ENCODE peak calls at places on chromosomes 13 and 19, in ten cellular contexts. F, E, Q, I, W, J, B, C, K and S are unnamed samples.

GRCh38 chr13:30863796-30864195 is 42.3 kb upstream of the MEDAG start:
- DNase-seq in F (peak; percentile 64), E (no peak), Q (no peak), I (no peak), W (no peak), J (no peak), B (no peak), C (no peak), K (no peak), S (no peak)

GRCh38 chr19:2477141-2477710 is 1.3 kb downstream of the GADD45B start:
- DNase-seq in F (peak; percentile 70), E (no peak), Q (no peak), I (no peak), W (peak; percentile 34), J (peak; percentile 48), B (peak; percentile 36), C (no peak), K (no peak), S (peak; percentile 66)

GRCh38 chr13:96299235-96299634 is 209.3 kb downstream of the HS6ST3 start:
- DNase-seq in F (no peak), E (no peak), Q (no peak), I (no peak), W (no peak), J (no peak), B (no peak), C (no peak), K (no peak), S (no peak)

GRCh38 chr13:49954674-49955455 is 18.7 kb upstream of the SPRYD7 start:
- DNase-seq in F (no peak), E (no peak), Q (no peak), I (no peak), W (peak; percentile 28), J (no peak), B (no peak), C (no peak), K (no peak), S (peak; percentile 62)

GRCh38 chr13:24802074-24802473 is 38.1 kb downstream of the RNF17 start:
- DNase-seq in F (no peak), E (peak; percentile 64), Q (no peak), I (no peak), W (no peak), J (no peak), B (no peak), C (no peak), K (no peak), S (no peak)

GRCh38 chr19:12261554-12261953 is 33.1 kb downstream of the ZNF44 start:
- DNase-seq in F (no peak), E (no peak), Q (no peak), I (no peak), W (no peak), J (no peak), B (no peak), C (no peak), K (no peak), S (no peak)

GRCh38 chr13:41643502-41643901 is 186.2 kb downstream of the RGCC start:
- DNase-seq in F (no peak), E (no peak), Q (no peak), I (no peak), W (no peak), J (no peak), B (no peak), C (no peak), K (no peak), S (no peak)

GRCh38 chr19:12567951-12568350 is 16.7 kb upstream of the ZNF564 start:
- DNase-seq in F (no peak), E (no peak), Q (no peak), I (no peak), W (peak; percentile 16), J (no peak), B (no peak), C (no peak), K (no peak), S (no peak)

GRCh38 chr19:51274037-51274370 is 23.1 kb downstream of the SIGLECL1 start:
- DNase-seq in F (no peak), E (no peak), Q (no peak), I (no peak), W (no peak), J (no peak), B (no peak), C (no peak), K (no peak), S (no peak)

GRCh38 chr19:2811735-2812413 is 7.8 kb upstream of the ZNF554 start:
- DNase-seq in F (no peak), E (no peak), Q (no peak), I (no peak), W (no peak), J (no peak), B (no peak), C (no peak), K (no peak), S (peak; percentile 81)

GRCh38 chr19:18057557-18057956 is 29.2 kb downstream of the IL12RB1 start:
- DNase-seq in F (no peak), E (no peak), Q (no peak), I (no peak), W (no peak), J (peak; percentile 26), B (no peak), C (no peak), K (no peak), S (no peak)

GRCh38 chr19:12133069-12133468 is 7.1 kb downstream of the ZNF20 start:
- DNase-seq in F (no peak), E (no peak), Q (no peak), I (no peak), W (no peak), J (no peak), B (no peak), C (no peak), K (no peak), S (no peak)

GRCh38 chr19:40822161-40822560 is 23.2 kb downstream of the EGLN2 start:
- DNase-seq in F (peak; percentile 44), E (no peak), Q (no peak), I (no peak), W (no peak), J (no peak), B (no peak), C (no peak), K (no peak), S (no peak)

GRCh38 chr13:67231481-67231940 is 1.4 kb upstream of the PCDH9 start:
- DNase-seq in F (no peak), E (no peak), Q (no peak), I (no peak), W (no peak), J (no peak), B (no peak), C (no peak), K (no peak), S (no peak)

DNA sequence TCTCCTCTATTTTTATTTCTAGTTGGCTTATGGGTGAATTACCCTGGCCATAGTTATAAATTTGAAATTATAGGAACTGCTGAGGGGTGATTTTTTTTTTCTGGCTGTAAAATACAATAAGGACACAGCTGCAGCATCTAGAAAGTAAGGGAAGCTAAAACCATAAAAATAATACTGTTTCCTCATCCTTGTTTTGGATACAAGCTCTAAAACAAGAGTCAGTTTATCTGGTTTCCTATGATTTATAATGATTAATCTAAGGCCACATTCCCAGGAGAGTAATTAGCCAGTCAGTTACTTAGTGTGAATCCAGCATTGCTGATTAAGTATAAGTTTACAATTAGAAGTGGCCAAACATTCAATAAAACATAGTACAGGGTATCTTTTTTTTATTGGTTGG is 219.1 kb upstream of the NBEA start:
- DNase-seq in F (no peak), E (no peak), Q (no peak), I (no peak), W (no peak), J (no peak), B (no peak), C (no peak), K (no peak), S (no peak)
- H3K4me1 ChIP-seq in F (no peaks in the 10 kb centered on the region), E (no peaks in the 10 kb centered on the region), Q (no peaks in the 10 kb centered on the region), I (no peaks in the 10 kb centered on the region), W (no peaks in the 10 kb centered on the region), J (peaks cover 8% of the 10 kb centered on the region), B (no peaks in the 10 kb centered on the region), C (no peaks in the 10 kb centered on the region), K (peaks cover 2% of the 10 kb centered on the region), S (no peaks in the 10 kb centered on the region)

GRCh38 chr13:21798181-21798580 is 127.3 kb downstream of the FGF9 start:
- DNase-seq in F (no peak), E (no peak), Q (no peak), I (no peak), W (no peak), J (no peak), B (no peak), C (no peak), K (no peak), S (no peak)
- H3K4me3 ChIP-seq in F (no peak overlapping the region), E (no peak overlapping the region), Q (no peak overlapping the region), I (no peak overlapping the region), W (no peak overlapping the region), J (no peak overlapping the region), B (no peak overlapping the region), C (no peak overlapping the region), K (no peak overlapping the region), S (no peak overlapping the region)

DNA sequence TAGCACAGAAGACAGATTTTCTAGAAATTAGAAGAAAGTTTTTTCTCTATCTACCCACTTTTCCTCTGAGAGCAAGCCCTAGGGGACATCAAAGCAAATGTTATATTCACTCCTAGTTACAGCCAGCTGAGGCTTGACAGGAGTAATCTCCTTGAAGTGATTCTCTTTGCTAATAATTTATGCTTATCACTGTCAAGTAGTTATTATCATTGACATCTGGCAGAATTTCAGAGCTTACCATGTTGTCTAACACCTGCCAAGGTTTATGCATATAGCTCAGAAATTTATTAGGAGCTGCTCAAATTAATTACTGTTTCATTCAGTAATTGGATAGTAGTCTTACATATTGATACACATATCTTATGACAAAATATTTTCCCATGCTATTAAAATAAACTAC is 465.9 kb upstream of the ATXN8OS start:
- DNase-seq in F (no peak), E (no peak), Q (no peak), I (no peak), W (no peak), J (no peak), B (no peak), C (no peak), K (no peak), S (no peak)
- TF ChIP-seq CTCF in F (no peak), E (no peak), Q (no peak), I (no peak), W (no peak), J (no peak), B (no peak), C (no peak), K (no peak), S (no peak)

GRCh38 chr13:21051675-21052074 is 9.7 kb downstream of the LATS2 start:
- DNase-seq in F (no peak), E (no peak), Q (no peak), I (no peak), W (no peak), J (no peak), B (no peak), C (no peak), K (no peak), S (no peak)

GRCh38 chr13:21055511-21056045 is 5.8 kb downstream of the LATS2 start:
- DNase-seq in F (no peak), E (no peak), Q (no peak), I (no peak), W (no peak), J (no peak), B (no peak), C (no peak), K (no peak), S (no peak)

GRCh38 chr13:21055016-21055415 is 6.4 kb downstream of the LATS2 start:
- DNase-seq in F (no peak), E (no peak), Q (no peak), I (no peak), W (no peak), J (no peak), B (no peak), C (no peak), K (no peak), S (no peak)

GRCh38 chr13:21054313-21054712 is 7.1 kb downstream of the LATS2 start:
- DNase-seq in F (no peak), E (no peak), Q (no peak), I (no peak), W (no peak), J (no peak), B (no peak), C (no peak), K (no peak), S (no peak)

GRCh38 chr13:21053231-21053630 is 8.2 kb downstream of the LATS2 start:
- DNase-seq in F (no peak), E (no peak), Q (no peak), I (no peak), W (no peak), J (no peak), B (no peak), C (no peak), K (no peak), S (no peak)
- H3K4me1 ChIP-seq in F (no peaks in the 10 kb centered on the region), E (peaks cover 5% of the 10 kb centered on the region), Q (peaks cover 15% of the 10 kb centered on the region), I (no peaks in the 10 kb centered on the region), W (peaks cover 31% of the 10 kb centered on the region), J (no peaks in the 10 kb centered on the region), B (no peaks in the 10 kb centered on the region), C (peaks cover 11% of the 10 kb centered on the region), K (peaks cover 15% of the 10 kb centered on the region), S (no peaks in the 10 kb centered on the region)